ENCODE peak calls at places on chromosomes 1 and 21, in seven cellular contexts. S, O, P, M, T, I and D are unnamed samples.

GRCh38 chr1:234592240-234592639 is 17.7 kb downstream of the IRF2BP2 start:
- DNase-seq in P (no peak), O (no peak), T (no peak), M (no peak), S (no peak), I (no peak), D (no peak)

GRCh38 chr1:87115317-87115885 is 201.0 kb downstream of the HS2ST1 start:
- DNase-seq in T (peak; percentile 73), M (no peak), O (peak; percentile 85), I (no peak), P (peak; percentile 78), S (no peak), D (no peak)

GRCh38 chr1:235952950-235953615 is 86.4 kb upstream of the LYST start:
- DNase-seq in P (no peak), S (no peak), T (peak; percentile 69), M (no peak), O (no peak), I (no peak), D (no peak)

GRCh38 chr1:88608139-88608943 is 75.7 kb upstream of the PKN2 start:
- DNase-seq in M (no peak), T (peak; percentile 62), O (peak; percentile 37), S (no peak), I (no peak), P (peak; percentile 33), D (no peak)

GRCh38 chr1:184191181-184191601 is 139.7 kb downstream of the TSEN15 start:
- DNase-seq in I (peak; percentile 78), O (peak; percentile 96), S (no peak), T (peak; percentile 60), M (peak; percentile 43), P (peak; percentile 88), D (no peak)

GRCh38 chr21:25967566-25968438 is 202.8 kb downstream of the APP start:
- DNase-seq in I (no peak), M (no peak), S (no peak), T (peak; percentile 56), P (no peak), O (no peak), D (no peak)

GRCh38 chr1:98112631-98113030 is 191.8 kb upstream of the DPYD start:
- DNase-seq in M (no peak), O (no peak), T (no peak), I (no peak), P (no peak), S (no peak), D (no peak)

GRCh38 chr1:70909262-70909817 is 138.3 kb downstream of the PTGER3 start:
- DNase-seq in T (no peak), I (no peak), O (no peak), P (no peak), S (no peak), M (no peak), D (no peak)

GRCh38 chr1:19079541-19079940 is 123.1 kb upstream of the IFFO2 start:
- DNase-seq in P (no peak), M (no peak), S (no peak), T (no peak), O (no peak), I (no peak), D (no peak)

GRCh38 chr1:19079983-19080472 is 123.6 kb upstream of the IFFO2 start:
- DNase-seq in O (peak; percentile 10), S (peak; percentile 65), M (no peak), I (no peak), T (no peak), P (no peak), D (no peak)

GRCh38 chr1:19078503-19078902 is 122.0 kb upstream of the IFFO2 start:
- DNase-seq in P (no peak), I (no peak), M (no peak), O (no peak), T (no peak), S (no peak), D (no peak)

GRCh38 chr1:19081218-19081893 is 124.9 kb upstream of the IFFO2 start:
- DNase-seq in O (peak; percentile 50), T (peak; percentile 80), S (no peak), P (no peak), M (peak; percentile 56), I (no peak), D (no peak)

GRCh38 chr1:19080715-19081114 is 124.2 kb upstream of the IFFO2 start:
- DNase-seq in S (no peak), O (peak; percentile 36), T (peak; percentile 34), I (no peak), P (no peak), M (no peak), D (no peak)
- H3K4me3 ChIP-seq in S (peak overlapping the region; percentile 6), O (no peak overlapping the region), T (no peak overlapping the region), I (no peak overlapping the region), P (no peak overlapping the region), M (peak overlapping the region; percentile 46), D (no peak overlapping the region)

GRCh38 chr1:110243146-110243545 is 33.0 kb downstream of the KCNC4 start:
- DNase-seq in O (no peak), P (no peak), I (no peak), S (no peak), M (no peak), T (no peak), D (no peak)
- H3K4me3 ChIP-seq in O (no peak overlapping the region), P (no peak overlapping the region), I (no peak overlapping the region), S (no peak overlapping the region), M (no peak overlapping the region), T (no peak overlapping the region), D (no peak overlapping the region)

GRCh38 chr21:46187251-46187650 is 3.0 kb upstream of the SPATC1L start:
- DNase-seq in O (no peak), S (no peak), M (no peak), P (no peak), I (no peak), T (no peak), D (no peak)
- H3K4me3 ChIP-seq in O (no peak overlapping the region), S (no peak overlapping the region), M (no peak overlapping the region), P (no peak overlapping the region), I (no peak overlapping the region), T (no peak overlapping the region), D (no peak overlapping the region)

GRCh38 chr1:50426108-50426700 is 3.0 kb upstream of the DMRTA2 start:
- DNase-seq in P (no peak), T (no peak), O (no peak), I (no peak), M (no peak), S (no peak), D (no peak)

GRCh38 chr1:50425376-50426107 is 2.3 kb upstream of the DMRTA2 start:
- DNase-seq in M (no peak), S (no peak), I (no peak), P (no peak), T (no peak), O (no peak), D (no peak)

GRCh38 chr1:50427818-50428779 is 4.9 kb upstream of the DMRTA2 start:
- DNase-seq in S (no peak), P (no peak), O (no peak), T (no peak), M (no peak), I (no peak), D (no peak)

GRCh38 chr1:50427086-50427817 is 4.0 kb upstream of the DMRTA2 start:
- DNase-seq in M (no peak), S (no peak), I (no peak), P (no peak), O (no peak), T (no peak), D (no peak)

DNA sequence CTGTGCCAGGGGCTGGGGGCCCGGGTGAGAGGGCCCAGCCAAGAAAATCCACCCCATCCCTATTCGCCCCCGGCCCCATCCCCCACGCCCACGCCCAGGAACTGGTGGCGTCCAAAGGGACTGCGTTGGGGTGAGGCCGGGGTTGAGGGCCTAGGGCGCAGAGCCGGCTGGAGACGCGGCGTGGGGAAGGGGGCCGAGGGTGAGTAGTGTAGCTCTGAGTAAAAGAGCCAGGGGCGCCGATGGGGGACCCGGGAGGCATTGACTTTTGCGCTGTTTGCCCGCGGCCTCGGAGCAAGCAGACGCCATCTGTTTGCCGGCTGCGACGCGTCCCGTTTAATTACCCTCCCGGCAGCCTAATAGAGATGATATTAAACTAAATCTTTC is 3.5 kb upstream of the DMRTA2 start:
- DNase-seq in I (no peak), O (no peak), T (no peak), M (no peak), S (no peak), P (no peak), D (no peak)
- H3K4me3 ChIP-seq in I (no peak overlapping the region), O (no peak overlapping the region), T (no peak overlapping the region), M (no peak overlapping the region), S (no peak overlapping the region), P (no peak overlapping the region), D (no peak overlapping the region)

GRCh38 chr1:16015960-16016901 is 1.6 kb downstream of the HSPB7 start:
- DNase-seq in S (no peak), P (no peak), M (peak; percentile 45), O (no peak), I (peak; percentile 67), T (no peak), D (peak; percentile 26)

GRCh38 chr1:16017461-16018303 is at the start of gene HSPB7:
- DNase-seq in I (peak; percentile 94), M (peak; percentile 92), S (peak; percentile 81), T (peak; percentile 63), P (peak; percentile 30), O (peak; percentile 52), D (peak; percentile 72)

GRCh38 chr1:16018308-16018707 is 465 bp upstream of the HSPB7 start:
- DNase-seq in I (no peak), M (no peak), S (no peak), T (no peak), O (no peak), P (no peak), D (no peak)

GRCh38 chr1:16015491-16015890 is 2.4 kb downstream of the HSPB7 start:
- DNase-seq in M (no peak), P (no peak), I (no peak), O (no peak), T (no peak), S (no peak), D (no peak)

DNA sequence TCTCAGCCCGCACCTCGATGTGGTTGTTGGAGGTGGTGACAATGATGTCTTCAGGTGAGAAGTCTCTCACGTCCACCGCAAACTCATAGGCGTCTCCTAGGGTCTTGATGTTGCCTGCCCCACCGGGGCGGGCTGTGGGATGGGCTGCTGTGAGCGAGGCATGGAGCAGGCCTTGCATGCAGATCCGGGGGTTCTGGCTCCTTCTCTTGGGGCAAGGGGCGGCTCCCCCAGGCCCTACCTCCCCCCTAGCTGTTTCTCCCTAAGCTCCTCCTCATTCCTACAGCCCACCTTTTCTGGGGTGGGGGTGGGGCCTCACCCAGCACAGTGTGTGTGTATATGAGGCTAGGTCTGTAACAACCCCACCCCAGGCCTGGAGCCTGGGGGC is 775 bp downstream of the HSPB7 start:
- DNase-seq in S (no peak), I (no peak), T (no peak), O (no peak), M (no peak), P (no peak), D (no peak)
- H3K4me3 ChIP-seq in S (peak overlapping the region; percentile 18), I (peak overlapping the region; percentile 38), T (no peak overlapping the region), O (no peak overlapping the region), M (peak overlapping the region; percentile 58), P (no peak overlapping the region), D (no peak overlapping the region)